ENCODE peak calls at places on chromosomes 1 and 21, in eight cellular contexts. T, B, Y, D, C, Q, N and I are unnamed samples.

GRCh38 chr1:25729774-25730173 is 70.2 kb upstream of the SELENON start:
- DNase-seq in B (no peak), N (no peak), T (no peak), Q (no peak), C (no peak), D (peak), Y (no peak), I (no peak)

GRCh38 chr1:3197781-3198316 is 128.8 kb downstream of the PRDM16 start:
- DNase-seq in N (no peak), B (no peak), Q (peak), Y (no peak), D (no peak), T (no peak), C (no peak), I (no peak)

GRCh38 chr1:201172999-201173610 is 17.5 kb upstream of the IGFN1 start:
- DNase-seq in Q (no peak), C (peak), Y (no peak), N (no peak), B (no peak), D (no peak), T (no peak), I (peak)

GRCh38 chr1:17075470-17076255 is 21.8 kb upstream of the SDHB start:
- DNase-seq in D (peak), Q (no peak), N (no peak), C (no peak), T (no peak), B (no peak), Y (no peak), I (peak)

GRCh38 chr1:21814241-21814918 is 2.3 kb downstream of the LDLRAD2 start:
- DNase-seq in D (peak), T (no peak), Q (peak), Y (no peak), B (peak), N (peak), C (no peak), I (no peak)

GRCh38 chr1:87115317-87115885 is 201.0 kb downstream of the HS2ST1 start:
- DNase-seq in T (no peak), Y (no peak), B (no peak), D (peak), Q (no peak), C (no peak), N (no peak), I (peak)

GRCh38 chr1:16442941-16443340 is 2.4 kb downstream of the NECAP2 start:
- DNase-seq in Y (no peak), Q (no peak), D (no peak), T (no peak), B (no peak), N (no peak), C (no peak), I (no peak)

GRCh38 chr1:111812306-111812705 is 56.6 kb downstream of the DDX20 start:
- DNase-seq in Q (no peak), C (no peak), T (no peak), N (no peak), Y (no peak), B (no peak), D (no peak), I (no peak)

GRCh38 chr21:28540514-28540913 is 452.2 kb downstream of the LTN1 start:
- DNase-seq in B (no peak), Q (no peak), Y (no peak), D (no peak), C (no peak), N (no peak), T (no peak), I (no peak)

GRCh38 chr1:12549106-12549459 is 68.9 kb downstream of the DHRS3 start:
- DNase-seq in T (no peak), N (no peak), Y (peak), Q (peak), C (peak), D (peak), B (peak), I (no peak)

GRCh38 chr1:9278114-9278513 is 14.6 kb upstream of the SPSB1 start:
- DNase-seq in D (no peak), C (no peak), Q (no peak), N (no peak), B (no peak), T (no peak), Y (no peak), I (no peak)

GRCh38 chr1:87221008-87221407 is 107.7 kb upstream of the LMO4 start:
- DNase-seq in C (no peak), T (no peak), N (no peak), Y (no peak), D (no peak), B (no peak), Q (no peak), I (no peak)

GRCh38 chr1:23100074-23100748 is 68.4 kb downstream of the LUZP1 start:
- DNase-seq in B (no peak), D (peak), N (no peak), T (peak), Q (no peak), Y (no peak), C (peak), I (peak)

GRCh38 chr1:183967914-183968313 is 69.6 kb downstream of the COLGALT2 start:
- DNase-seq in Y (no peak), B (no peak), C (no peak), Q (no peak), D (no peak), T (no peak), N (no peak), I (no peak)

GRCh38 chr1:189432761-189433160 is 1044.9 kb downstream of the BRINP3 start:
- DNase-seq in Q (no peak), N (no peak), D (no peak), B (no peak), T (no peak), Y (no peak), C (no peak), I (no peak)

GRCh38 chr1:189431437-189431836 is 1046.2 kb downstream of the BRINP3 start:
- DNase-seq in N (no peak), T (no peak), B (no peak), Q (no peak), D (no peak), C (no peak), Y (no peak), I (peak)

GRCh38 chr1:189434461-189434860 is 1043.2 kb downstream of the BRINP3 start:
- DNase-seq in C (no peak), D (no peak), N (no peak), Q (no peak), T (no peak), Y (no peak), B (no peak), I (no peak)

GRCh38 chr1:189424746-189425331 is 1052.8 kb downstream of the BRINP3 start:
- DNase-seq in Y (no peak), C (no peak), D (no peak), N (no peak), Q (no peak), B (no peak), T (no peak), I (no peak)

DNA sequence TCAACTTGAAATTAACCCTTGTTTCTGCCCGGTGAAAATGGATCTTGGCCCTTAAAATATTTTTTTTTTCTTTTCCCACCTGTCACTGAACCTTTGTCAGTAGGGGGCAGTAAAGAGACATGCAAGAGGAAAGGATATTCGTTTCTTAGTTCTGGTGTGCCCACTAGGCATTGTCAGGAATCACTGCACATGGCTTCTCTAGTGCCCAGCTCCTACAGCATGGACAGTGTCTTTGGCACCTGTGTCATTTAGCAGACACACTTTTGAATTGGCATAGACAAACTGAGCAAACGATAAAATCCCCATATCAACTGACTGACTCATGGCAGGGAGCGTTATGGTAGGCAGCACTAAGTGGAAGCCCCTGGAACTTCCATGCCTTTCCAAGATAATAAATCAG is 1048.1 kb downstream of the BRINP3 start:
- DNase-seq in Q (peak), B (no peak), Y (no peak), T (no peak), D (no peak), N (no peak), C (no peak), I (peak)
- TF ChIP-seq CTCF in Q (peak), B (peak), Y (peak), T (no peak), D (no peak), N (no peak), C (no peak), I (peak)

DNA sequence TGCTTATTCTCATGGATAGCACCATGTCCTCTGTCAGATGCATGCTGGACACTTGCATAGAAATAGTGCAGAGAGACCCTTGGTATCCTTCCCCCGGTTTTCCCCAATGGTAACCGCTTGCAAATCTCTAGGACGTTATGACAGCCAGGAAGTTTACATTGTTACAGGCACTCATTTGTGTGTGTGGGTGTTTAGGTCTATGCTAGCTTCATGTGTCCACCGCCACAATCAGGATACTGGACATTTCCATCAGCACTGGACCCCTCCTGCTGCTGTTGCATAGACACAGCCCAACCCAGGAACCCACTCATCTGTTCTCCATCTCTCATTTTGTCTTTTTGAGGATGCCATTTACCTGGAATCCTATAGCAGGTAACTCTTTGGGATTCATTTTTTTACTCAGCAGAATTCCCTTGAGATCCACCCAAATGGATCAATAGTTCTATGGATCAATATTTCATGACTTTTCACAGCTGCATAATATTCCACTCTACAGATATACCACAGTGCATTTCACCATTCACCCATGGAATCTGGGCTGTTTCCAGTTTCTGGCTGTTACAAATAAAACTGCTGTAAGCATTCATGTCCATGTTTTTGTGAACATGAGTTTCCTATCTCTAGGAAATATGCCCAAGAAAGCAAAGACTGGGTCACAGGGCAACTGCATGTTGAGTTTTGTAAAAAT is 6.6 kb upstream of the WNT9A start:
- DNase-seq in T (no peak), Q (no peak), D (no peak), C (no peak), B (no peak), N (no peak), Y (no peak), I (no peak)
- TF ChIP-seq CTCF in T (no peak), Q (no peak), D (no peak), C (no peak), B (no peak), N (no peak), Y (no peak), I (no peak)

GRCh38 chr1:205792481-205792881 is 17.2 kb upstream of the RAB29 start:
- DNase-seq in Y (no peak), T (no peak), B (no peak), D (no peak), Q (no peak), C (no peak), N (no peak), I (no peak)
- TF ChIP-seq CTCF in Y (no peak), T (no peak), B (no peak), D (no peak), Q (no peak), C (no peak), N (no peak), I (no peak)

GRCh38 chr1:119646521-119647227 is 1.4 kb downstream of the ZNF697 start:
- DNase-seq in B (no peak), N (no peak), C (no peak), T (no peak), D (no peak), Q (no peak), Y (no peak), I (peak)

GRCh38 chr1:119647228-119647733 is 785 bp downstream of the ZNF697 start:
- DNase-seq in N (no peak), Y (no peak), Q (peak), C (peak), T (no peak), D (peak), B (peak), I (peak)

GRCh38 chr1:119651133-119651532 is 3.1 kb upstream of the ZNF697 start:
- DNase-seq in T (no peak), B (no peak), Q (no peak), C (no peak), Y (no peak), N (no peak), D (no peak), I (no peak)

GRCh38 chr1:119648620-119649004 is 546 bp upstream of the ZNF697 start:
- DNase-seq in Q (no peak), C (no peak), B (no peak), T (no peak), Y (no peak), N (no peak), D (no peak), I (no peak)

DNA sequence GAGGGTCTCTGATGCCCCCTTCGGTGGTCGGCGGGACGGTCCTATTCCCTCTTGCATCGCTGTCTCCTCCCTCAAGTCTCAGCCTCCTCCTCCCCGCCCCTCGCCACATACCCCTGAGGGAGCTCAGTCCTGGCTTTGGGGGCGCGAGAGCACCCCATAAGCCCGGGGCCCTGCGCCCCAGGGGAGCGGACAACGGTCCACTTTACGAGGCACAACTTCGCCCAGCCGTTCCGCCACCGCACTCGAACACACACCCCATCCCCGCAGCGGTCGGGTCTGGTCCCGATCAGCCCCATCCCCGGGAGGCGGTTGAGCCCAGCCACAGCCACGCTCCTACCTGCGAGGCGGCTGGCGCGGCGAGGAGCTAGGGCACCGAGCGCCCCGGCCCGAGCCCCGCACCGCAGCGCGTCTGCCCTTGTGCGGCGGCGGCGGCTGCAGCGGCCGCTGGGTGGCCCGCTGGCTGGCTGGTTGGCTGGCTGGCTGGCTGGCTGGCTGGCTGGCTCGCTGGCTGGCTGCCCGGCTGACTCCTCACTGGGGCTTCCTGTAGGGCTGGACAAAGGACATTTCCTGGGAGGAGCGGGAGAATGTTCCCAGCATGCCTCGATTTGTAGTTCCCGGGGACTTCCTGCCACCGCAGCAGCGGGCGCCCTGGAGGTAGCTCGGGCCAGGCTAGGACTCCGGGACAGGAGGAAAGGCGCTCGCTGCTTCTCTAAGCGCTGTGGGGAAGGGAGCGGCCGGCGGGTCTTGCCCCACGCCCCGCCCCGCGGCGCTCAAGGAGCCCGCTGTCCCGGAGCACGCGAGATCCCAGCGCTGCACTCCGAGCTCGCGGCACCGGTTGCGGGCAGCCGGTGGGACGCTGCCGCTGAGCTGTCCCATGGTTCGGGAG is at the start of gene ZNF697:
- DNase-seq in Y (peak), Q (peak), T (peak), C (peak), D (peak), B (peak), N (peak), I (peak)
- TF ChIP-seq CTCF in Y (peak), Q (peak), T (no peak), C (no peak), D (no peak), B (no peak), N (no peak), I (no peak)

GRCh38 chr1:248906741-248907661 is 966 bp downstream of the PGBD2 start:
- DNase-seq in B (no peak), Q (no peak), T (no peak), N (no peak), D (peak), Y (no peak), C (no peak), I (no peak)

GRCh38 chr1:248904437-248905216 is 1.4 kb upstream of the PGBD2 start:
- DNase-seq in T (no peak), D (no peak), B (no peak), N (no peak), Q (no peak), Y (no peak), C (no peak), I (no peak)

GRCh38 chr1:248905662-248905948 is 430 bp upstream of the PGBD2 start:
- DNase-seq in B (no peak), Q (no peak), N (no peak), T (no peak), D (no peak), C (no peak), Y (no peak), I (no peak)

GRCh38 chr1:248901578-248901977 is 4.5 kb upstream of the PGBD2 start:
- DNase-seq in B (no peak), Y (no peak), T (no peak), N (no peak), C (no peak), Q (no peak), D (no peak), I (no peak)

DNA sequence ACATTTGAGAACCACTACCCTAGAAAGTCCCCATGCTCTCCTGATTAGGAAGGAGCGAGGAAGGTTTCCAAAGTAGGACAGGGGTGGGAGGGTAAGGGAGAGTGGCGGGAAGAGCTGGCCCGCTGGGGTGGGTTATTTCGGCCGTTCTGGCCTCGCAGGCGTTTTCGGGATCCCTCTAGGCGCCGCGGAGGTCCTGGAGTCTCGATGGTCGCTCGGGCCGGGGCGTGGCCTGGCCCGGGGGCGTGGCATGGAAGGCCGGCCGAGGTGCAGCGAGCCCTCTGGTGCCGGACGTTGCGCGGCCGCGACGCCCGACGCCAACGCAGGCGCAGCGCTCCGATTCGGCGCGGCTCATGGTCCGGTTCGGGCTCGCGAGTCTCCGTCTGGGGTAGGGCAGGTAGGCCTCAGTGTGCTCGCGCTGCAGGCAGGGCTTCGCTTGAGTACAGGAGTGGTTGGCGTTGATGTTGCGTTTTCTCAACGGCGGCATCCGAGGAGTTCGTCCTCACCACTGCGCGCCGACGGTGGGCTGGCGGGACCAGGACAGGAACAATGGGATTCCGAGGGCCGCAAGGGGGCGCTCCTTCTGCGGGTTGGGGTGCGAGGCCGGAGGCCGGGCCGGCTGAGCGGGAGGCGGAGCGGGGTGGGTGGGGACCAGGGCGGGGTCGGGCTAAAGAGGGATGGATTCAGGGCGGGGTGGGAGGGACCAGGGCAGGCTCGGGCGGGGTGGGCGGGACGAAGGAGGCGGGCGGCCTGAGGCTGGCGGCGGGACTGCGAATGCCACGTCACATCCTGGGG is at the start of gene PGBD2:
- DNase-seq in Q (peak), C (peak), B (peak), N (peak), D (peak), T (peak), Y (peak), I (peak)
- TF ChIP-seq CTCF in Q (peak), C (no peak), B (peak), N (no peak), D (peak), T (peak), Y (peak), I (peak)

GRCh38 chr1:59561782-59562181 is 253.0 kb upstream of the HOOK1 start:
- DNase-seq in N (no peak), T (no peak), D (no peak), C (no peak), Y (no peak), Q (no peak), B (no peak), I (no peak)

GRCh38 chr1:59564192-59564891 is 250.4 kb upstream of the HOOK1 start:
- DNase-seq in Y (no peak), C (no peak), T (no peak), Q (no peak), D (no peak), B (no peak), N (no peak), I (no peak)

GRCh38 chr1:59557549-59557885 is 257.2 kb upstream of the HOOK1 start:
- DNase-seq in Q (no peak), Y (no peak), C (no peak), D (no peak), B (no peak), N (no peak), T (no peak), I (no peak)

GRCh38 chr1:59556802-59557548 is 257.8 kb upstream of the HOOK1 start:
- DNase-seq in B (no peak), Q (peak), T (no peak), N (no peak), D (no peak), Y (no peak), C (no peak), I (no peak)

DNA sequence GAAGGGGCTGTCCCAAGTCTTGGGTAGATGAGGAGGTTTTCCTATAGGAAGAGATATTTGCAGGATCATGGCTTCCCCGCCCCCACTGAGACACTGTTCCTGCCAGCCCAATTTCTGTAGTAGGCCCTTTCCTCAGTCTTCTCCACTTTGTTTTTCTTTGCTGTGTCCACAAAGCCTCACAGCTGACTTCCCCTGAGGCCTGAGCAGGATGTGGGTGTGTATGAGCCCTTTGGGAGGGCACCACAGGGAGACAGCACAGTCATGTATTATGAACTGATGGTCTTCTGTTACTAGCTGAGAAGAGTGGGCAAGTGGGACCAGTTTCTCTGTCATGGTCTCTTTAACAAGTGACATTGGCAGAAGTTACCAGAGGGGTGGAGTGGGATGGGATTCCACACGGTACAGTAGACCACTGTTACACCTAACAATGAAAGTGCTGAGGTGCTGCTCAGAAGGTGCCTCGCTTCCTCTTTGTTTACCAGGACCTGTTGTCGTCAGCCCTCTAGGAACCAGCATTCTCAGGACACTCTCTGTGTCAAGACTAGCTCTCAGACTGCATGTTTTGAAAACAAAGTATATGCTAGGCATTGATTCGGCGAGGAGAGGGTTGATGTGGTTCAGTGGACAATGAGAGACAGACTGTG is 253.8 kb upstream of the HOOK1 start:
- DNase-seq in Y (no peak), Q (no peak), C (no peak), N (no peak), T (no peak), D (no peak), B (no peak), I (no peak)
- TF ChIP-seq CTCF in Y (no peak), Q (no peak), C (no peak), N (no peak), T (no peak), D (no peak), B (no peak), I (no peak)